ENCODE peak calls at places on chromosome 5, in four cellular contexts. S is fibroblast of lung, R is thoracic aorta, X is spleen. D is an unnamed sample.

GRCh38 chr5:15645376-15645775 is 145.4 kb downstream of the FBXL7 start:
- DNase-seq in S (peak), R (no peak), X (no peak), D (no peak)

GRCh38 chr5:95163079-95163478 is 121.8 kb downstream of the MCTP1 start:
- DNase-seq in S (no peak), R (no peak), X (no peak), D (no peak)

GRCh38 chr5:78916044-78916443 is 69.1 kb downstream of the ARSB start:
- DNase-seq in S (no peak), R (no peak), X (no peak), D (no peak)

GRCh38 chr5:76582252-76583162 is 40.7 kb downstream of the F2RL2 start:
- DNase-seq in S (no peak), R (no peak), X (no peak), D (no peak)

GRCh38 chr5:35852084-35852734 is 4.5 kb upstream of the IL7R start:
- DNase-seq in S (no peak), R (no peak), X (no peak), D (no peak)

GRCh38 chr5:138900281-138900965 is 25.3 kb upstream of the LRRTM2 start:
- DNase-seq in S (peak), R (no peak), X (no peak), D (no peak)

GRCh38 chr5:54387659-54388232 is 67.8 kb upstream of the HSPB3 start:
- DNase-seq in S (peak), R (no peak), X (no peak), D (no peak)

GRCh38 chr5:151675225-151675955 is 11.3 kb downstream of the SPARC start:
- DNase-seq in S (peak), R (no peak), X (no peak), D (no peak)

GRCh38 chr5:150178262-150178661 is 11.6 kb upstream of the SLC6A7 start:
- DNase-seq in S (no peak), R (no peak), X (no peak), D (no peak)

GRCh38 chr5:1197876-1198666 is 3.3 kb upstream of the SLC6A19 start:
- DNase-seq in S (no peak), R (no peak), X (no peak), D (no peak)

GRCh38 chr5:146744358-146744757 is 134.2 kb downstream of the PPP2R2B start:
- DNase-seq in S (peak), R (no peak), X (no peak), D (no peak)

GRCh38 chr5:15834596-15835245 is 334.7 kb downstream of the FBXL7 start:
- DNase-seq in S (peak), R (no peak), X (no peak), D (no peak)

GRCh38 chr5:172795401-172795977 is 24.5 kb upstream of the DUSP1 start:
- DNase-seq in S (peak), R (peak), X (no peak), D (no peak)

GRCh38 chr5:117743337-117743736 is 1168.7 kb upstream of the SEMA6A start:
- DNase-seq in S (no peak), R (no peak), X (no peak), D (no peak)

GRCh38 chr5:126647071-126647470 is 46.3 kb downstream of the PHAX start:
- DNase-seq in S (no peak), R (no peak), X (no peak), D (no peak)

GRCh38 chr5:167987490-167988270 is 303.8 kb upstream of the WWC1 start:
- DNase-seq in S (no peak), R (no peak), X (no peak), D (no peak)

GRCh38 chr5:140216468-140217074 is 41.6 kb downstream of the CYSTM1 start:
- DNase-seq in S (no peak), R (no peak), X (no peak), D (no peak)

GRCh38 chr5:79853676-79854418 is 137.2 kb downstream of the MTX3 start:
- DNase-seq in S (no peak), R (no peak), X (no peak), D (no peak)

GRCh38 chr5:33834334-33834733 is 57.5 kb downstream of the ADAMTS12 start:
- DNase-seq in S (peak), R (no peak), X (no peak), D (no peak)

GRCh38 chr5:78647838-78648358 is 674 bp downstream of the LHFPL2 start:
- DNase-seq in S (peak), R (no peak), X (no peak), D (no peak)

GRCh38 chr5:42555797-42556196 is 132.6 kb downstream of the GHR start:
- DNase-seq in S (no peak), R (no peak), X (no peak), D (no peak)

GRCh38 chr5:83548556-83548955 is 77.0 kb downstream of the VCAN start:
- DNase-seq in S (peak), R (no peak), X (no peak), D (no peak)

GRCh38 chr5:110865400-110866094 is 126.7 kb downstream of the SLC25A46 start:
- DNase-seq in S (no peak), R (no peak), X (no peak), D (no peak)

GRCh38 chr5:63141582-63141981 is 563.0 kb downstream of the LRRC70 start:
- DNase-seq in S (no peak), R (no peak), X (no peak), D (no peak)

GRCh38 chr5:123696948-123697347 is 185.0 kb downstream of the CSNK1G3 start:
- DNase-seq in S (peak), R (no peak), X (no peak), D (no peak)

GRCh38 chr5:171957591-171958251 is 48.7 kb downstream of the FBXW11 start:
- DNase-seq in S (no peak), R (no peak), X (no peak), D (no peak)

GRCh38 chr5:124154714-124155113 is 591.7 kb downstream of the ZNF608 start:
- DNase-seq in S (peak), R (no peak), X (no peak), D (no peak)

GRCh38 chr5:159510282-159510681 is 180.0 kb upstream of the IL12B start:
- DNase-seq in S (peak), R (no peak), X (peak), D (no peak)

GRCh38 chr5:139383275-139383992 is at the start of gene SLC23A1:
- DNase-seq in S (no peak), R (no peak), X (peak), D (no peak)

GRCh38 chr5:37657046-37657445 is 182.8 kb downstream of the GDNF start:
- DNase-seq in S (no peak), R (no peak), X (no peak), D (no peak)

GRCh38 chr5:136808756-136809155 is 443.4 kb upstream of the TRPC7 start:
- DNase-seq in S (no peak), R (no peak), X (no peak), D (no peak)

GRCh38 chr5:122902263-122902662 is 56.9 kb downstream of the SNX24 start:
- DNase-seq in S (no peak), R (no peak), X (no peak), D (no peak)

GRCh38 chr5:34826347-34826746 is 12.6 kb upstream of the TTC23L start:
- DNase-seq in S (no peak), R (no peak), X (no peak), D (no peak)

GRCh38 chr5:173458819-173459218 is 130.6 kb upstream of the STC2 start:
- DNase-seq in S (peak), R (no peak), X (no peak), D (no peak)

GRCh38 chr5:150640311-150641005 is at the start of gene SYNPO:
- DNase-seq in S (peak), R (peak), X (no peak), D (no peak)

GRCh38 chr5:42756630-42757601 is at the start of gene CCDC152:
- DNase-seq in S (peak), R (no peak), X (no peak), D (peak)

GRCh38 chr5:154197801-154198461 is 7.4 kb downstream of the GALNT10 start:
- DNase-seq in S (no peak), R (no peak), X (no peak), D (no peak)

DNA sequence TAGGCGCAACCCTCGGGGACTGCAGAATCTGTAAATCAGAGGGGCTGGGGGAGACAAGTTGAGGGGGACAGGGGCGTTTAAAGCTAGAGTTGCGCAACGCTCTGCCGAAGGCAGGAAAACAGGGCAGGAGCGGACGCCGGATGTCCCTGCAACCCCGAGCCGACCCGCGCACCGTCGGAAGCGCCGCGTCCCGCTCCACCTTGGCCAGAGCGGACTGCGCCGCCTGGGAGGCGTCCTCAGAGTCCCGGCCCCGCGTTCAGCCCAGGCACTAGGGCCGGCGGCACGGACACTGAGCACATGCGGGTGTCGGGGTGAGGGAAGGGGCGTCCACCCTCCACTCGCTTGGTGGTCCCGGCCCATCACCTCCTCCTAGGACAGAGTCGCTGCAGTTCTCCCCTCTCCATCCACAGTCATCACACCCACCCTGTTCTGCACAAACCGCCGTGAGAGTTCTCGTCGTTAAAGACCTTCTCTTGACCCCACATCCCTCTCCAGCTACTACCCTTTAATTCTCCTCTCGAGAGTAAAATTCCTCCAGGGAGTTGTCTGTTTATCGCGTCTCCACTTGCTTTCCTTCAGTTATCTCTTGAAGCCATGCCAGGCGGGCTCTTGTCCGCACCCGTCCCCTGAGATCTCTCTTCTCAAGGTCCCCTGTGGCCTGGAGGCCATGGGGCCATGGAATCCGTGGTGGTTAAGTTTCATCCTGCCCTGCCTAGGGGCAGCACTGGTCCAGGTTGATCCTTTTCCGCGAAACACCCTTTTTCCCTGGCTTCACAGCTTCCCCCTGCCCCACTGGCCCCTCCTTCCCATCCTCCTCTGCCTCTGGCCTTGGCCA is 826 bp upstream of the PDLIM7 start:
- DNase-seq in S (no peak), R (no peak), X (peak), D (no peak)
- H3K27ac ChIP-seq in S (peak), R (peak), X (peak), D (no peak)

GRCh38 chr5:103741984-103742383 is 179.4 kb upstream of the NUDT12 start:
- DNase-seq in S (peak), R (no peak), X (no peak), D (no peak)
- H3K27ac ChIP-seq in S (no peak), R (no peak), X (no peak), D (no peak)

GRCh38 chr5:27402828-27403227 is 364.4 kb upstream of the CDH9 start:
- DNase-seq in S (no peak), R (no peak), X (no peak), D (no peak)

GRCh38 chr5:27406020-27406419 is 367.6 kb upstream of the CDH9 start:
- DNase-seq in S (no peak), R (no peak), X (no peak), D (no peak)

GRCh38 chr5:27403248-27403882 is 365.0 kb upstream of the CDH9 start:
- DNase-seq in S (no peak), R (no peak), X (no peak), D (no peak)
- H3K27ac ChIP-seq in S (no peak), R (no peak), X (no peak), D (no peak)

GRCh38 chr5:98929982-98930355 is 1.2 kb upstream of the CHD1 start:
- DNase-seq in S (no peak), R (no peak), X (no peak), D (no peak)
- H3K27ac ChIP-seq in S (peak), R (peak), X (peak), D (peak)

DNA sequence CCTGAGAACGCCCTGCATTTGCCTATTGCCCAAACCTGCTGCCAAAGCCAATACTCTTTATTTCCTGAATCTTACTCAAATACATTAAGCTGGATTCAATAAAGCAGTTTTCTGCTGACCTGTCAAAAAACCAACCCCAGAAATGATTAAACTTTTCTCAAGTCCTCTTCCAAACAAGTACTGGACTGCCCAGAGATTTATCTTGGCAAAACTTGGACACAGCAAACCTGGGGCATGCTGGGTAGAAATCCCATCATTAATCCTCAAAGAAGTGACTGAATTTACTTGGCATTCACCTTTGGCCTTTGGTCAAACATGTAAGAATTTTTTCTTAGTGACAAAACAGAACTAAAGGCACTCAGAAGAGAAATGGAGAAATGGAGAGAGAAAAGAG is 248.5 kb upstream of the NREP start:
- DNase-seq in S (peak), R (no peak), X (no peak), D (no peak)
- H3K27ac ChIP-seq in S (peak), R (peak), X (no peak), D (no peak)

GRCh38 chr5:14561741-14562140 is 19.9 kb upstream of the OTULINL start:
- DNase-seq in S (no peak), R (no peak), X (no peak), D (no peak)

GRCh38 chr5:14556015-14556414 is 25.6 kb upstream of the OTULINL start:
- DNase-seq in S (no peak), R (no peak), X (no peak), D (no peak)

GRCh38 chr5:14557203-14557725 is 24.3 kb upstream of the OTULINL start:
- DNase-seq in S (no peak), R (no peak), X (no peak), D (no peak)

GRCh38 chr5:14557840-14558239 is 23.8 kb upstream of the OTULINL start:
- DNase-seq in S (no peak), R (no peak), X (no peak), D (no peak)

DNA sequence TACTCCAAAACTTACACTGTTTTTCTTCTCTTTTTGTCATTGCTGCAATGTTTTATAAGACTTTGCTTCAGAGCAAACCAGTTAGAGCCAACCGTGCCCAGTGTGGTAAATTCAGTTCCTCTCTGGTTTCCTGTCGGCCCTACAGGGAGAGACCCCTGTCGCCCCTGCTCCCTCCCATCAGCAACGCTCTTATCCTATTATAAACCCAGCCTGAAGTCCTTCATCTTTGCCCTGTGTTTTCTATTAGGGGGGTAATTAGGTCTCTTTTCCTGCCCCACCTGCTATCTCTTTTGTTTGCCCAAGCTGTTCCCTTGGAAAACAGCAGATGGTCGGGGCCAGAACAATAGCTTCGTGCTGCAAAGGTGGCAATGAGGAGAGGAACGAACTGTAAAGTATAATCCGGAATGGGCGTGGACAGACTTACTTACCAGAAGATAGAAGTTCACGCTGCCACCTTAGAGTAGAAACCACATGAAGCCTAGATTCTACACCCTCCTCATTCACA is 21.4 kb upstream of the OTULINL start:
- DNase-seq in S (no peak), R (no peak), X (no peak), D (no peak)
- H3K27ac ChIP-seq in S (no peak), R (no peak), X (peak), D (no peak)

DNA sequence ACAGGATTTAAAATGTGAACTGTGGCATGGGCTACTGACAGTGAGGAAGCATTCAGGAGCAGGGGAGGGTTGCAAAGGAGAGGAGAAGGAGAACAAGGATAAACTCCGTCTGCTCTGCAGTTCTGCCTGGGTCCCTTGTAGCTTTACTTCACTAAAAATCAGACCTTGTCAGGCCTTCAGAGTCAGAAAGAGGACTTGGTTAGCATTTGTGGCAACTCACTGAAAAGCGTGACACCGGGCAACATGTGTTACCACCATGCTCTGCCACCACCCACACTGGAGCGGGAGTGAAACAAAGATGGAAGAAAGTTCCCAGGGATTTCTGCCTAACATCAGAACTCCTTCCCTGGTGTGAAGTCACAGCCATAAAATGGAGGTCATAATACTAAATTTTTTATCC is 19.3 kb downstream of the FYB1 start:
- DNase-seq in S (no peak), R (no peak), X (no peak), D (no peak)
- H3K27ac ChIP-seq in S (no peak), R (no peak), X (peak), D (no peak)

D was measured in SK-N-MC.